ENCODE peak calls at places on chromosomes 4 and X, in four cellular contexts. N is effector memory CD4-positive, alpha-beta T cell; K is SIG-M5; F is right cardiac atrium. B is an unnamed sample.

GRCh38 chr4:52545099-52546069 is 113.7 kb downstream of the USP46 start:
- DNase-seq in N (peak), K (no peak), F (peak), B (peak)

GRCh38 chrX:69152398-69152797 is 12.9 kb downstream of the PJA1 start:
- DNase-seq in N (no peak), K (no peak), F (peak), B (no peak)

GRCh38 chr4:150722908-150723362 is 141.0 kb downstream of the MAB21L2 start:
- DNase-seq in N (no peak), K (no peak), F (peak), B (no peak)

GRCh38 chr4:5751073-5751917 is 40.3 kb downstream of the EVC start:
- DNase-seq in N (no peak), K (no peak), F (no peak), B (no peak)

GRCh38 chrX:128616933-128617332 is 564.7 kb upstream of the ACTRT1 start:
- DNase-seq in N (no peak), K (no peak), F (no peak), B (no peak)

GRCh38 chr4:182307746-182308145 is 64.5 kb downstream of the TENM3 start:
- DNase-seq in N (no peak), K (no peak), F (no peak), B (no peak)

GRCh38 chr4:95547708-95548471 is 883 bp downstream of the UNC5C start:
- DNase-seq in N (no peak), K (no peak), F (peak), B (peak)

GRCh38 chrX:47351706-47352105 is 18.7 kb upstream of the ZNF157 start:
- DNase-seq in N (no peak), K (no peak), F (no peak), B (no peak)

GRCh38 chrX:130114141-130114561 is 3.9 kb upstream of the ELF4 start:
- DNase-seq in N (no peak), K (no peak), F (no peak), B (no peak)

GRCh38 chr4:77959566-77960338 is 97.1 kb downstream of the MRPL1 start:
- DNase-seq in N (no peak), K (no peak), F (no peak), B (peak)

GRCh38 chrX:80578518-80579105 is 158.4 kb downstream of the TENT5D start:
- DNase-seq in N (no peak), K (no peak), F (no peak), B (peak)

GRCh38 chr4:56099378-56099786 is 150.6 kb downstream of the CEP135 start:
- DNase-seq in N (no peak), K (no peak), F (no peak), B (no peak)

GRCh38 chrX:37380920-37381319 is 31.8 kb downstream of the PRRG1 start:
- DNase-seq in N (no peak), K (no peak), F (no peak), B (no peak)

GRCh38 chr4:184472540-184473264 is 1.6 kb downstream of the IRF2 start:
- DNase-seq in N (peak), K (no peak), F (peak), B (peak)